ENCODE peak calls at places on chromosomes 5 and 9, in four cellular contexts. I, X, M and H are unnamed samples.

GRCh38 chr5:173451031-173451430 is 122.8 kb upstream of the STC2 start:
- DNase-seq in M (no peak), X (no peak), I (peak; percentile 75), H (no peak)

GRCh38 chr9:136081826-136082495 is 13.1 kb downstream of the NACC2 start:
- DNase-seq in I (no peak), X (no peak), M (no peak), H (no peak)

GRCh38 chr9:127977877-127978647 is 2.7 kb downstream of the EEIG1 start:
- DNase-seq in M (peak; percentile 45), I (peak; percentile 86), X (no peak), H (no peak)

GRCh38 chr5:43227655-43228054 is 35.6 kb downstream of the NIM1K start:
- DNase-seq in I (peak; percentile 45), M (no peak), X (no peak), H (peak; percentile 24)

GRCh38 chr9:124139001-124139400 is 118.7 kb upstream of the NEK6 start:
- DNase-seq in X (no peak), M (peak; percentile 79), I (no peak), H (no peak)

GRCh38 chr5:157672976-157673375 is 1.6 kb downstream of the C5orf52 start:
- DNase-seq in I (no peak), M (no peak), X (no peak), H (no peak)

GRCh38 chr5:94618493-94619328 is at the start of the genes KIAA0825 and SLF1:
- DNase-seq in M (peak; percentile 57), I (peak; percentile 97), X (peak; percentile 91), H (peak; percentile 59)

GRCh38 chr5:142438573-142438972 is 113.8 kb upstream of the SPRY4 start:
- DNase-seq in M (no peak), X (no peak), I (no peak), H (peak; percentile 26)

GRCh38 chr5:133885566-133885965 is 82.9 kb downstream of the C5orf15 start:
- DNase-seq in M (no peak), X (peak; percentile 0), I (no peak), H (no peak)

GRCh38 chr9:90821697-90822096 is 20.1 kb downstream of the SYK start:
- DNase-seq in M (no peak), I (no peak), X (no peak), H (no peak)

GRCh38 chr5:113274836-113275414 is 159.9 kb downstream of the TSSK1B start:
- DNase-seq in M (no peak), X (no peak), I (peak; percentile 80), H (no peak)

GRCh38 chr9:133066181-133066983 is 4.6 kb downstream of the CEL start:
- DNase-seq in M (no peak), I (no peak), X (no peak), H (no peak)

GRCh38 chr5:135129307-135129706 is 95.3 kb upstream of the PITX1 start:
- DNase-seq in M (no peak), X (no peak), I (no peak), H (no peak)

GRCh38 chr9:88880194-88880593 is 111.1 kb upstream of the S1PR3 start:
- DNase-seq in M (no peak), X (no peak), I (no peak), H (no peak)

GRCh38 chr5:124274949-124275348 is 471.5 kb downstream of the ZNF608 start:
- DNase-seq in M (no peak), I (no peak), X (no peak), H (no peak)

GRCh38 chr5:180628827-180629702 is 20.3 kb downstream of the FLT4 start:
- DNase-seq in X (no peak), M (no peak), I (no peak), H (no peak)

GRCh38 chr5:346229-346935 is 24.9 kb downstream of the AHRR start:
- DNase-seq in I (no peak), X (no peak), M (no peak), H (no peak)

GRCh38 chr9:91949946-91950664 is at the start of gene ROR2:
- DNase-seq in M (no peak), X (no peak), I (peak; percentile 87), H (no peak)

GRCh38 chr9:5621327-5621726 is 7.6 kb upstream of the RIC1 start:
- DNase-seq in I (no peak), X (no peak), M (no peak), H (peak; percentile 55)

GRCh38 chr5:173315495-173316352 is 12.5 kb downstream of the STC2 start:
- DNase-seq in M (peak; percentile 41), I (peak; percentile 78), X (peak; percentile 5), H (no peak)

GRCh38 chr5:149434162-149435014 is 55.3 kb upstream of the IL17B start:
- DNase-seq in I (peak; percentile 83), X (no peak), M (no peak), H (no peak)

GRCh38 chr5:136808756-136809155 is 443.4 kb upstream of the TRPC7 start:
- DNase-seq in X (no peak), M (no peak), I (no peak), H (no peak)

GRCh38 chr5:92641031-92641962 is 939.7 kb downstream of the NR2F1-AS1 start:
- DNase-seq in M (peak; percentile 35), I (no peak), X (no peak), H (peak; percentile 26)

GRCh38 chr5:99795026-99795425 is 740.1 kb upstream of the FAM174A start:
- DNase-seq in I (no peak), M (no peak), X (no peak), H (no peak)

GRCh38 chr5:34562791-34563190 is 93.3 kb upstream of the RAI14 start:
- DNase-seq in X (no peak), I (no peak), M (no peak), H (no peak)

GRCh38 chr5:445591-445990 is 2.6 kb downstream of the EXOC3 start:
- DNase-seq in M (no peak), I (no peak), X (no peak), H (no peak)

GRCh38 chr9:89278997-89279739 is 31.8 kb upstream of the CKS2 start:
- DNase-seq in M (peak; percentile 15), I (peak; percentile 69), X (no peak), H (peak; percentile 38)

GRCh38 chr5:52202256-52202655 is 585.5 kb upstream of the ITGA1 start:
- DNase-seq in M (no peak), X (no peak), I (no peak), H (no peak)

GRCh38 chr5:96753848-96754247 is 53.9 kb downstream of the ERAP1 start:
- DNase-seq in M (no peak), X (no peak), I (no peak), H (no peak)

GRCh38 chr9:130101963-130102362 is 48.3 kb downstream of the GPR107 start:
- DNase-seq in I (no peak), M (no peak), X (no peak), H (no peak)

GRCh38 chr5:168167338-168167737 is 124.1 kb upstream of the WWC1 start:
- DNase-seq in I (no peak), X (no peak), M (no peak), H (no peak)

GRCh38 chr5:142747034-142747433 is 23.1 kb upstream of the ARHGAP26 start:
- DNase-seq in I (no peak), M (no peak), X (no peak), H (no peak)